ENCODE peak calls at places on chromosome 20, in ten cellular contexts. One of them, this sample, is unnamed.

GRCh38 chr20:53805895-53806384 is 212.3 kb upstream of the ZNF217 start:
- DNase-seq in nephron progenitor cell: no peak
- DNase-seq in Panc1: peak
- DNase-seq in thoracic aorta: no peak
- DNase-seq in sigmoid colon: no peak
- DNase-seq in cardiac muscle cell: no peak
- DNase-seq in foreskin fibroblast: peak
- DNase-seq in natural killer cell: no peak
- DNase-seq in mammary epithelial cell: peak
- DNase-seq in MCF 10A: peak
- DNase-seq in this sample: no peak

GRCh38 chr20:1005452-1006027 is 3.4 kb upstream of the RSPO4 start:
- DNase-seq in nephron progenitor cell: peak
- DNase-seq in Panc1: no peak
- DNase-seq in thoracic aorta: no peak
- DNase-seq in sigmoid colon: peak
- DNase-seq in cardiac muscle cell: peak
- DNase-seq in foreskin fibroblast: peak
- DNase-seq in natural killer cell: no peak
- DNase-seq in mammary epithelial cell: peak
- DNase-seq in MCF 10A: peak
- DNase-seq in this sample: no peak

GRCh38 chr20:33570743-33571142 is 80.8 kb downstream of the CBFA2T2 start:
- DNase-seq in nephron progenitor cell: no peak
- DNase-seq in Panc1: no peak
- DNase-seq in thoracic aorta: no peak
- DNase-seq in sigmoid colon: no peak
- DNase-seq in cardiac muscle cell: peak
- DNase-seq in foreskin fibroblast: no peak
- DNase-seq in natural killer cell: no peak
- DNase-seq in mammary epithelial cell: no peak
- DNase-seq in MCF 10A: no peak
- DNase-seq in this sample: no peak

GRCh38 chr20:12023169-12023795 is 105.6 kb downstream of the BTBD3 start:
- DNase-seq in nephron progenitor cell: no peak
- DNase-seq in Panc1: no peak
- DNase-seq in thoracic aorta: no peak
- DNase-seq in sigmoid colon: no peak
- DNase-seq in cardiac muscle cell: no peak
- DNase-seq in foreskin fibroblast: no peak
- DNase-seq in natural killer cell: no peak
- DNase-seq in mammary epithelial cell: no peak
- DNase-seq in MCF 10A: no peak
- DNase-seq in this sample: no peak

GRCh38 chr20:33423141-33423834 is 20.3 kb downstream of the SNTA1 start:
- DNase-seq in nephron progenitor cell: no peak
- DNase-seq in Panc1: no peak
- DNase-seq in thoracic aorta: peak
- DNase-seq in sigmoid colon: peak
- DNase-seq in cardiac muscle cell: peak
- DNase-seq in foreskin fibroblast: peak
- DNase-seq in natural killer cell: no peak
- DNase-seq in mammary epithelial cell: peak
- DNase-seq in MCF 10A: peak
- DNase-seq in this sample: no peak

GRCh38 chr20:44692932-44693476 is 22.2 kb upstream of the CCN5 start:
- DNase-seq in nephron progenitor cell: no peak
- DNase-seq in Panc1: peak
- DNase-seq in thoracic aorta: peak
- DNase-seq in sigmoid colon: peak
- DNase-seq in cardiac muscle cell: no peak
- DNase-seq in foreskin fibroblast: peak
- DNase-seq in natural killer cell: no peak
- DNase-seq in mammary epithelial cell: peak
- DNase-seq in MCF 10A: peak
- DNase-seq in this sample: no peak

GRCh38 chr20:1185316-1185741 is 548 bp upstream of the TMEM74B start:
- DNase-seq in nephron progenitor cell: peak
- DNase-seq in Panc1: no peak
- DNase-seq in thoracic aorta: no peak
- DNase-seq in sigmoid colon: no peak
- DNase-seq in cardiac muscle cell: peak
- DNase-seq in foreskin fibroblast: peak
- DNase-seq in natural killer cell: no peak
- DNase-seq in mammary epithelial cell: no peak
- DNase-seq in MCF 10A: no peak
- DNase-seq in this sample: no peak

GRCh38 chr20:55271370-55271769 is 733.9 kb downstream of the CBLN4 start:
- DNase-seq in nephron progenitor cell: no peak
- DNase-seq in Panc1: no peak
- DNase-seq in thoracic aorta: no peak
- DNase-seq in sigmoid colon: no peak
- DNase-seq in cardiac muscle cell: no peak
- DNase-seq in foreskin fibroblast: no peak
- DNase-seq in natural killer cell: no peak
- DNase-seq in mammary epithelial cell: no peak
- DNase-seq in MCF 10A: no peak
- DNase-seq in this sample: no peak

GRCh38 chr20:7841291-7841966 is 98.8 kb downstream of the HAO1 start:
- DNase-seq in nephron progenitor cell: no peak
- DNase-seq in Panc1: peak
- DNase-seq in thoracic aorta: no peak
- DNase-seq in sigmoid colon: no peak
- DNase-seq in cardiac muscle cell: no peak
- DNase-seq in foreskin fibroblast: peak
- DNase-seq in natural killer cell: no peak
- DNase-seq in mammary epithelial cell: peak
- DNase-seq in MCF 10A: peak
- DNase-seq in this sample: no peak

GRCh38 chr20:1847780-1848179 is 47.4 kb upstream of the SIRPA start:
- DNase-seq in nephron progenitor cell: no peak
- DNase-seq in Panc1: no peak
- DNase-seq in thoracic aorta: no peak
- DNase-seq in sigmoid colon: no peak
- DNase-seq in cardiac muscle cell: no peak
- DNase-seq in foreskin fibroblast: no peak
- DNase-seq in natural killer cell: no peak
- DNase-seq in mammary epithelial cell: no peak
- DNase-seq in MCF 10A: no peak
- DNase-seq in this sample: no peak

GRCh38 chr20:5531318-5532081 is 214.7 kb upstream of the PROKR2 start:
- DNase-seq in nephron progenitor cell: no peak
- DNase-seq in Panc1: no peak
- DNase-seq in thoracic aorta: no peak
- DNase-seq in sigmoid colon: no peak
- DNase-seq in cardiac muscle cell: no peak
- DNase-seq in foreskin fibroblast: peak
- DNase-seq in natural killer cell: no peak
- DNase-seq in mammary epithelial cell: peak
- DNase-seq in MCF 10A: peak
- DNase-seq in this sample: no peak

GRCh38 chr20:35011589-35012226 is 56.0 kb downstream of the MYH7B start:
- DNase-seq in nephron progenitor cell: no peak
- DNase-seq in Panc1: no peak
- DNase-seq in thoracic aorta: no peak
- DNase-seq in sigmoid colon: no peak
- DNase-seq in cardiac muscle cell: peak
- DNase-seq in foreskin fibroblast: no peak
- DNase-seq in natural killer cell: no peak
- DNase-seq in mammary epithelial cell: no peak
- DNase-seq in MCF 10A: no peak
- DNase-seq in this sample: no peak

GRCh38 chr20:48945840-48946514 is 24.5 kb downstream of the ARFGEF2 start:
- DNase-seq in nephron progenitor cell: no peak
- DNase-seq in Panc1: peak
- DNase-seq in thoracic aorta: no peak
- DNase-seq in sigmoid colon: no peak
- DNase-seq in cardiac muscle cell: no peak
- DNase-seq in foreskin fibroblast: peak
- DNase-seq in natural killer cell: no peak
- DNase-seq in mammary epithelial cell: peak
- DNase-seq in MCF 10A: peak
- DNase-seq in this sample: no peak

GRCh38 chr20:58073945-58074920 is 154.2 kb downstream of the ANKRD60 start:
- DNase-seq in nephron progenitor cell: no peak
- DNase-seq in Panc1: no peak
- DNase-seq in thoracic aorta: no peak
- DNase-seq in sigmoid colon: no peak
- DNase-seq in cardiac muscle cell: no peak
- DNase-seq in foreskin fibroblast: peak
- DNase-seq in natural killer cell: no peak
- DNase-seq in mammary epithelial cell: peak
- DNase-seq in MCF 10A: no peak
- DNase-seq in this sample: no peak

GRCh38 chr20:44526129-44526528 is 4.3 kb upstream of the SERINC3 start:
- DNase-seq in nephron progenitor cell: no peak
- DNase-seq in Panc1: no peak
- DNase-seq in thoracic aorta: no peak
- DNase-seq in sigmoid colon: peak
- DNase-seq in cardiac muscle cell: no peak
- DNase-seq in foreskin fibroblast: peak
- DNase-seq in natural killer cell: no peak
- DNase-seq in mammary epithelial cell: peak
- DNase-seq in MCF 10A: peak
- DNase-seq in this sample: no peak

GRCh38 chr20:5180933-5181332 is 54.1 kb downstream of the CDS2 start:
- DNase-seq in nephron progenitor cell: no peak
- DNase-seq in Panc1: no peak
- DNase-seq in thoracic aorta: no peak
- DNase-seq in sigmoid colon: no peak
- DNase-seq in cardiac muscle cell: no peak
- DNase-seq in foreskin fibroblast: no peak
- DNase-seq in natural killer cell: no peak
- DNase-seq in mammary epithelial cell: no peak
- DNase-seq in MCF 10A: no peak
- DNase-seq in this sample: no peak

GRCh38 chr20:51380401-51381385 is 161.8 kb downstream of the NFATC2 start:
- DNase-seq in nephron progenitor cell: no peak
- DNase-seq in Panc1: no peak
- DNase-seq in thoracic aorta: no peak
- DNase-seq in sigmoid colon: peak
- DNase-seq in cardiac muscle cell: peak
- DNase-seq in foreskin fibroblast: no peak
- DNase-seq in natural killer cell: no peak
- DNase-seq in mammary epithelial cell: no peak
- DNase-seq in MCF 10A: no peak
- DNase-seq in this sample: no peak

GRCh38 chr20:13525225-13525940 is 113.3 kb downstream of the TASP1 start:
- DNase-seq in nephron progenitor cell: no peak
- DNase-seq in Panc1: no peak
- DNase-seq in thoracic aorta: no peak
- DNase-seq in sigmoid colon: no peak
- DNase-seq in cardiac muscle cell: no peak
- DNase-seq in foreskin fibroblast: peak
- DNase-seq in natural killer cell: no peak
- DNase-seq in mammary epithelial cell: peak
- DNase-seq in MCF 10A: peak
- DNase-seq in this sample: no peak

GRCh38 chr20:56420028-56420427 is 8.0 kb downstream of the CASS4 start:
- DNase-seq in nephron progenitor cell: no peak
- DNase-seq in Panc1: no peak
- DNase-seq in thoracic aorta: no peak
- DNase-seq in sigmoid colon: no peak
- DNase-seq in cardiac muscle cell: no peak
- DNase-seq in foreskin fibroblast: no peak
- DNase-seq in natural killer cell: no peak
- DNase-seq in mammary epithelial cell: no peak
- DNase-seq in MCF 10A: no peak
- DNase-seq in this sample: no peak
- TF ChIP-seq CTCF in nephron progenitor cell: no peak
- TF ChIP-seq CTCF in Panc1: no peak
- TF ChIP-seq CTCF in thoracic aorta: no peak
- TF ChIP-seq CTCF in sigmoid colon: no peak
- TF ChIP-seq CTCF in cardiac muscle cell: no peak
- TF ChIP-seq CTCF in foreskin fibroblast: no peak
- TF ChIP-seq CTCF in natural killer cell: no peak
- TF ChIP-seq CTCF in mammary epithelial cell: no peak
- TF ChIP-seq CTCF in MCF 10A: no peak
- TF ChIP-seq CTCF in this sample: no peak

GRCh38 chr20:3888622-3889488 is at the start of gene PANK2:
- DNase-seq in nephron progenitor cell: peak
- DNase-seq in Panc1: peak
- DNase-seq in thoracic aorta: peak
- DNase-seq in sigmoid colon: peak
- DNase-seq in cardiac muscle cell: peak
- DNase-seq in foreskin fibroblast: peak
- DNase-seq in natural killer cell: peak
- DNase-seq in mammary epithelial cell: peak
- DNase-seq in MCF 10A: peak
- DNase-seq in this sample: peak
- TF ChIP-seq CTCF in nephron progenitor cell: peak
- TF ChIP-seq CTCF in Panc1: no peak
- TF ChIP-seq CTCF in thoracic aorta: peak
- TF ChIP-seq CTCF in sigmoid colon: peak
- TF ChIP-seq CTCF in cardiac muscle cell: peak
- TF ChIP-seq CTCF in foreskin fibroblast: peak
- TF ChIP-seq CTCF in natural killer cell: peak
- TF ChIP-seq CTCF in mammary epithelial cell: peak
- TF ChIP-seq CTCF in MCF 10A: peak
- TF ChIP-seq CTCF in this sample: no peak

GRCh38 chr20:62160876-62161275 is 17.3 kb downstream of the SS18L1 start:
- DNase-seq in nephron progenitor cell: no peak
- DNase-seq in Panc1: no peak
- DNase-seq in thoracic aorta: no peak
- DNase-seq in sigmoid colon: no peak
- DNase-seq in cardiac muscle cell: no peak
- DNase-seq in foreskin fibroblast: no peak
- DNase-seq in natural killer cell: no peak
- DNase-seq in mammary epithelial cell: no peak
- DNase-seq in MCF 10A: no peak
- DNase-seq in this sample: no peak
- TF ChIP-seq CTCF in nephron progenitor cell: no peak
- TF ChIP-seq CTCF in Panc1: no peak
- TF ChIP-seq CTCF in thoracic aorta: no peak
- TF ChIP-seq CTCF in sigmoid colon: no peak
- TF ChIP-seq CTCF in cardiac muscle cell: no peak
- TF ChIP-seq CTCF in foreskin fibroblast: no peak
- TF ChIP-seq CTCF in natural killer cell: no peak
- TF ChIP-seq CTCF in mammary epithelial cell: no peak
- TF ChIP-seq CTCF in MCF 10A: no peak
- TF ChIP-seq CTCF in this sample: no peak

DNA sequence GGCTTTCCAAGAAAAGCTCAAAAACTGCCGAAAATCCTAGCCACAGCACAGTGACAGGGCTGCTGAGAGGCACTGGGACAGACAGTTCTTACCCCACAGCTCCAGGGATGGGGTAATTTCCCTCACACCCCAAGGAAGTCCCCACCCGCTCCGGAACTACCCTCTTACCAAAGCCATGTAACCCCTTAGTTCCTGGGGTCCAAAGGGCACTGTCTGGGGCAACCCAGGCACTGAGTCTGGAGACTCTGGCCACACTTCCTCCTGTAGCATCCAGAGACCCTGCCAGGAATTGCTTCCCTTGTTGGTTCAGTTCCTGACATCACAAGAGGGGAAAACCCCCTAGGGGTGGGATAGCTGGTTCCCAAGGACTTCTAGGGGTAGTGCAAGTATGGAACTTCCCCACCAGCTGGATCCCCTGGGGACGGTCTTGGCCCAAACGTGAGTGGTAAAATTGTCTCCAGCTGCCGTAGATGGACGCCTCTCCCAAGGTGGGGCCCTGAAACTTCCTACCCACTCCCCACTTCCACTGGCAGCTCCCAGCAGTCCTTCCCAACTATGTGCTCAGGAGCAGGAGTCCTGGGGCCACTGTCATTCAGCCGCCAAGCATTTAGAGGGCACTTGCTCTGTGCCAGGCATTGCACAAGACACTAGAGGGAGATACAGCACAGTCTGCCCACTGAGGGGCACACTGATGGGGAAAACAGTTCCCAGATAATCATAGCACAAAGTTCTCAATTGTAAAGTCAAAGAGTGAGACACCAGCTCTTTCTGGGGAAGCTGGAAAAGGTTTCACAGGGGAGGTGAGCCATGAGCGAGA is 17.3 kb upstream of the HCK start:
- DNase-seq in nephron progenitor cell: no peak
- DNase-seq in Panc1: no peak
- DNase-seq in thoracic aorta: no peak
- DNase-seq in sigmoid colon: no peak
- DNase-seq in cardiac muscle cell: no peak
- DNase-seq in foreskin fibroblast: peak
- DNase-seq in natural killer cell: no peak
- DNase-seq in mammary epithelial cell: no peak
- DNase-seq in MCF 10A: peak
- DNase-seq in this sample: no peak
- TF ChIP-seq CTCF in nephron progenitor cell: no peak
- TF ChIP-seq CTCF in Panc1: peak
- TF ChIP-seq CTCF in thoracic aorta: no peak
- TF ChIP-seq CTCF in sigmoid colon: no peak
- TF ChIP-seq CTCF in cardiac muscle cell: peak
- TF ChIP-seq CTCF in foreskin fibroblast: no peak
- TF ChIP-seq CTCF in natural killer cell: no peak
- TF ChIP-seq CTCF in mammary epithelial cell: no peak
- TF ChIP-seq CTCF in MCF 10A: peak
- TF ChIP-seq CTCF in this sample: no peak